ENCODE peak calls at places on chromosomes 11 and 22, in four cellular contexts. One of them, this sample, is unnamed.

GRCh38 chr22:47918936-47919505 is 1156.6 kb downstream of the TBC1D22A start:
- DNase-seq in GM23338: no peak
- DNase-seq in WTC11: no peak
- DNase-seq in nephron progenitor cell: no peak
- DNase-seq in this sample: no peak

GRCh38 chr11:119789766-119790407 is 60.9 kb upstream of the NECTIN1 start:
- DNase-seq in GM23338: no peak
- DNase-seq in WTC11: no peak
- DNase-seq in nephron progenitor cell: no peak
- DNase-seq in this sample: no peak

GRCh38 chr11:113519989-113520613 is 44.9 kb upstream of the DRD2 start:
- DNase-seq in GM23338: no peak
- DNase-seq in WTC11: no peak
- DNase-seq in nephron progenitor cell: no peak
- DNase-seq in this sample: no peak

GRCh38 chr11:116162541-116163230 is 610.1 kb downstream of the BUD13 start:
- DNase-seq in GM23338: peak
- DNase-seq in WTC11: peak
- DNase-seq in nephron progenitor cell: peak
- DNase-seq in this sample: peak

GRCh38 chr22:44669725-44670027 is 32.3 kb upstream of the PRR5 start:
- DNase-seq in GM23338: peak
- DNase-seq in WTC11: peak
- DNase-seq in nephron progenitor cell: no peak
- DNase-seq in this sample: no peak

GRCh38 chr11:65862191-65862735 is 2.0 kb downstream of the MUS81 start:
- DNase-seq in GM23338: no peak
- DNase-seq in WTC11: no peak
- DNase-seq in nephron progenitor cell: no peak
- DNase-seq in this sample: no peak

GRCh38 chr11:77136074-77136473 is 8.0 kb downstream of the MYO7A start:
- DNase-seq in GM23338: no peak
- DNase-seq in WTC11: no peak
- DNase-seq in nephron progenitor cell: no peak
- DNase-seq in this sample: no peak

GRCh38 chr22:21712751-21713427 is 22.7 kb downstream of the YPEL1 start:
- DNase-seq in GM23338: peak
- DNase-seq in WTC11: peak
- DNase-seq in nephron progenitor cell: peak
- DNase-seq in this sample: peak

GRCh38 chr11:67271548-67272284 is 5.4 kb downstream of the GRK2 start:
- DNase-seq in GM23338: no peak
- DNase-seq in WTC11: peak
- DNase-seq in nephron progenitor cell: no peak
- DNase-seq in this sample: no peak

GRCh38 chr11:14309425-14310192 is 49.4 kb downstream of the RRAS2 start:
- DNase-seq in GM23338: no peak
- DNase-seq in WTC11: no peak
- DNase-seq in nephron progenitor cell: no peak
- DNase-seq in this sample: no peak

GRCh38 chr11:61730222-61730994 is 22.0 kb upstream of the MYRF start:
- DNase-seq in GM23338: no peak
- DNase-seq in WTC11: no peak
- DNase-seq in nephron progenitor cell: no peak
- DNase-seq in this sample: no peak

GRCh38 chr11:134069996-134070845 is 1.3 kb downstream of the JAM3 start:
- DNase-seq in GM23338: no peak
- DNase-seq in WTC11: no peak
- DNase-seq in nephron progenitor cell: no peak
- DNase-seq in this sample: no peak

GRCh38 chr11:116618461-116618860 is 154.3 kb downstream of the BUD13 start:
- DNase-seq in GM23338: no peak
- DNase-seq in WTC11: no peak
- DNase-seq in nephron progenitor cell: no peak
- DNase-seq in this sample: no peak

GRCh38 chr11:71505781-71506180 is 21.3 kb upstream of the KRTAP5-7 start:
- DNase-seq in GM23338: no peak
- DNase-seq in WTC11: no peak
- DNase-seq in nephron progenitor cell: no peak
- DNase-seq in this sample: no peak

GRCh38 chr22:35349704-35350538 is 31.0 kb upstream of the HMOX1 start:
- DNase-seq in GM23338: no peak
- DNase-seq in WTC11: no peak
- DNase-seq in nephron progenitor cell: peak
- DNase-seq in this sample: no peak

GRCh38 chr11:72072348-72072747 is 8.0 kb downstream of the NUMA1 start:
- DNase-seq in GM23338: peak
- DNase-seq in WTC11: no peak
- DNase-seq in nephron progenitor cell: no peak
- DNase-seq in this sample: no peak

GRCh38 chr11:121886956-121887355 is 229.1 kb downstream of the BLID start:
- DNase-seq in GM23338: no peak
- DNase-seq in WTC11: no peak
- DNase-seq in nephron progenitor cell: no peak
- DNase-seq in this sample: no peak

GRCh38 chr11:17735823-17736772 is 1.5 kb downstream of the KCNC1 start:
- DNase-seq in GM23338: peak
- DNase-seq in WTC11: peak
- DNase-seq in nephron progenitor cell: peak
- DNase-seq in this sample: peak

GRCh38 chr11:107017433-107018227 is 646 bp downstream of the GUCY1A2 start:
- DNase-seq in GM23338: peak
- DNase-seq in WTC11: peak
- DNase-seq in nephron progenitor cell: peak
- DNase-seq in this sample: peak

GRCh38 chr22:38973289-38974169 is 8.6 kb upstream of the APOBEC3B start:
- DNase-seq in GM23338: peak
- DNase-seq in WTC11: peak
- DNase-seq in nephron progenitor cell: peak
- DNase-seq in this sample: peak

GRCh38 chr22:24926849-24927579 is 19.5 kb downstream of the LHFPL7 start:
- DNase-seq in GM23338: no peak
- DNase-seq in WTC11: no peak
- DNase-seq in nephron progenitor cell: no peak
- DNase-seq in this sample: no peak

GRCh38 chr11:34988294-34989255 is 72.2 kb downstream of the PDHX start:
- DNase-seq in GM23338: no peak
- DNase-seq in WTC11: no peak
- DNase-seq in nephron progenitor cell: no peak
- DNase-seq in this sample: no peak

GRCh38 chr11:595400-595799 is 19.1 kb downstream of the PHRF1 start:
- DNase-seq in GM23338: no peak
- DNase-seq in WTC11: no peak
- DNase-seq in nephron progenitor cell: no peak
- DNase-seq in this sample: no peak

GRCh38 chr11:596374-596773 is 19.4 kb downstream of the IRF7 start:
- DNase-seq in GM23338: no peak
- DNase-seq in WTC11: no peak
- DNase-seq in nephron progenitor cell: no peak
- DNase-seq in this sample: no peak

GRCh38 chr11:598005-598680 is 17.6 kb downstream of the IRF7 start:
- DNase-seq in GM23338: no peak
- DNase-seq in WTC11: no peak
- DNase-seq in nephron progenitor cell: no peak
- DNase-seq in this sample: no peak

GRCh38 chr11:593347-593746 is 17.1 kb downstream of the PHRF1 start:
- DNase-seq in GM23338: no peak
- DNase-seq in WTC11: no peak
- DNase-seq in nephron progenitor cell: no peak
- DNase-seq in this sample: no peak

DNA sequence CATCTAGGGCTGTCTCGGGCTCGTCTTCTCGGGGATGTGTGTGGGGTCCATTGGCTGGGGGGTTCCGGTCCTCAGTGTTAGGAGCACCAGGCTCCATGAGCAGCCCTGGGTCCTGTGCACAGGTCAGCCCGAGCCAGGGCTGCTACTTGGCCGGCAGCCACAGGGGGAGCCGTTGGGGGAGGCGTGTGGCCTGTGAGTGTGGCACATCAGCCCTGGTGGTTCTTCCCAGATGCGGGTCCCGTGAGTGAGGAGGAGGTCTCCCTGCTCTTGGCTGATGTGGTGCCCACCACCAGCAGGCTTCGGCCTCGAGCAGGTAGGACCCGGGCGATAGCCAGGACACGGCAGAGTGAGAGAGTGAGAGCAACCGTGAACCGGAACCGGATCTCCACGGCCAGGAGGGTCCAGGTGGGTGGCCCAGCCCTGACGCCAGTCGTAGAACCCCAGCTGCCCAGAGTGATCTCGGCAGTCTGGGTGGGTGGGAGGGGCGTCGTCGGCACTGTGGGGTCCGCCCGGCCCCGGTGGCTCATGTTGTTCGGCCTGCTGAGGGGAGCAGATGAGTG is 18.5 kb downstream of the IRF7 start:
- DNase-seq in GM23338: peak
- DNase-seq in WTC11: peak
- DNase-seq in nephron progenitor cell: no peak
- DNase-seq in this sample: no peak
- TF ChIP-seq CTCF in GM23338: peak
- TF ChIP-seq CTCF in WTC11: no peak
- TF ChIP-seq CTCF in nephron progenitor cell: no peak
- TF ChIP-seq CTCF in this sample: peak

DNA sequence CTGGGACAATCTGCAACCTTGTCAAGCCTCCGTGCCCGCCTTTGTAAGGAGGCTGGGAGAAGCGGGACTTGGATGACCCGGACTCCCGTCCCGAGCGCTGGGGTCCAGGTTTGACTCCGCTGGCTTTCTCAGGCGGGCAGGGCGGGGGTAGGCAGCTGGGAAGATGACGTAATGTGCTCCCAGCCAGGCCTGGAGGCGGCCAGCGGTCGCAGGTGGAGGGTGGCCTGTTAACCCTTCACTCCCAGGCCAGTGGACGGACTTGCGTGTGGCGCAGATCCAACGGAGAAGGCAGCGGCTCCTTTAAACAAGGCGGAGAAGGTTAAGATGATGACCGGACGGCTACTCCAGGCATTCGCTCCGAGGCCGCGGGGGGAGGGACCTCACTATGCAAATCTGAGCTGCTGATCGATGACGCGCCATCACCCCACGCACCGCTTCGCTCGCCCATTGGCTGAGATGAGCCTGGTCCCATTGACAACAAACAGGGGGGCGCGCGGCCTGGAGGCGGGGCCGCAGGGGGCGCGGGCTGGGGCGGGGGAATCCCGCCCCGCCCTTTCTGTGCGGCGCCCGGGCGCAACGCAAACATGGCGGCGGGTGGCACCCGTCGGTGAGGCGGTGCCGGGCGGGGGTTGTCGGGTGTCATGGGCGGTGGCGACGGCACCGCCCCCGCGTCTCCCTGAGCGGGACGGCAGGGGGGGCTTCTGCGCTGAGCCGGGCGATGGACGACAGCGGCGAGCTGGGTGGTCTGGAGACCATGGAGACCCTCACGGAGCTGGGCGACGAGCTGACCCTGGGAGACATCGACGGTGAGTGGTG is at the start of gene SREBF2:
- DNase-seq in GM23338: peak
- DNase-seq in WTC11: peak
- DNase-seq in nephron progenitor cell: peak
- DNase-seq in this sample: peak
- TF ChIP-seq CTCF in GM23338: no peak
- TF ChIP-seq CTCF in WTC11: no peak
- TF ChIP-seq CTCF in nephron progenitor cell: no peak
- TF ChIP-seq CTCF in this sample: no peak

DNA sequence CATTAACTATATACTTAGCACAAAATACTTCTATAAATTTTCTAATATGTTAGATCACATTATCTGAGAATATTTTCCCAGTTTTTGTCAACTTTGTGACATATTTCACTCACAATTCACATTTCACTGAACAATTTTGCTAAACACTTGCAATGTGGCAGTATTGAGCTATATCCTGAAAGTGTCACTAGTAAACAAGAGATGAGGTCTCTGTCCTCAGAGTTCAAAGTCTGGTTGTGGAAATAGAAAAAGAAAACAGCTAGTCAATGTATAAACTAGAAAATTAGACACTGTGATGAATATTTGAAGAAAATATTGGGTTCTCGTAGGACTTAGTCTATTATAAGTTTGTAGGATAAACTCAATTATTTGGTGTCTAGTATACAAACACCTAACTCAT is 87.4 kb upstream of the CHORDC1 start:
- DNase-seq in GM23338: no peak
- DNase-seq in WTC11: no peak
- DNase-seq in nephron progenitor cell: no peak
- DNase-seq in this sample: no peak
- TF ChIP-seq CTCF in GM23338: peak
- TF ChIP-seq CTCF in WTC11: no peak
- TF ChIP-seq CTCF in nephron progenitor cell: no peak
- TF ChIP-seq CTCF in this sample: no peak

GRCh38 chr11:128603752-128604472 is 16.6 kb upstream of the ETS1 start:
- DNase-seq in GM23338: no peak
- DNase-seq in WTC11: no peak
- DNase-seq in nephron progenitor cell: no peak
- DNase-seq in this sample: no peak
- TF ChIP-seq CTCF in GM23338: peak
- TF ChIP-seq CTCF in WTC11: no peak
- TF ChIP-seq CTCF in nephron progenitor cell: no peak
- TF ChIP-seq CTCF in this sample: no peak

GRCh38 chr22:16974298-16975084 is 33.5 kb downstream of the GAB4 start:
- DNase-seq in GM23338: no peak
- DNase-seq in WTC11: no peak
- DNase-seq in nephron progenitor cell: no peak
- DNase-seq in this sample: no peak

GRCh38 chr22:16972311-16972710 is 35.7 kb downstream of the GAB4 start:
- DNase-seq in GM23338: no peak
- DNase-seq in WTC11: no peak
- DNase-seq in nephron progenitor cell: no peak
- DNase-seq in this sample: no peak

GRCh38 chr22:16970446-16970845 is 37.6 kb downstream of the GAB4 start:
- DNase-seq in GM23338: no peak
- DNase-seq in WTC11: no peak
- DNase-seq in nephron progenitor cell: no peak
- DNase-seq in this sample: no peak

GRCh38 chr22:16973591-16974297 is 34.3 kb downstream of the GAB4 start:
- DNase-seq in GM23338: no peak
- DNase-seq in WTC11: no peak
- DNase-seq in nephron progenitor cell: no peak
- DNase-seq in this sample: no peak

DNA sequence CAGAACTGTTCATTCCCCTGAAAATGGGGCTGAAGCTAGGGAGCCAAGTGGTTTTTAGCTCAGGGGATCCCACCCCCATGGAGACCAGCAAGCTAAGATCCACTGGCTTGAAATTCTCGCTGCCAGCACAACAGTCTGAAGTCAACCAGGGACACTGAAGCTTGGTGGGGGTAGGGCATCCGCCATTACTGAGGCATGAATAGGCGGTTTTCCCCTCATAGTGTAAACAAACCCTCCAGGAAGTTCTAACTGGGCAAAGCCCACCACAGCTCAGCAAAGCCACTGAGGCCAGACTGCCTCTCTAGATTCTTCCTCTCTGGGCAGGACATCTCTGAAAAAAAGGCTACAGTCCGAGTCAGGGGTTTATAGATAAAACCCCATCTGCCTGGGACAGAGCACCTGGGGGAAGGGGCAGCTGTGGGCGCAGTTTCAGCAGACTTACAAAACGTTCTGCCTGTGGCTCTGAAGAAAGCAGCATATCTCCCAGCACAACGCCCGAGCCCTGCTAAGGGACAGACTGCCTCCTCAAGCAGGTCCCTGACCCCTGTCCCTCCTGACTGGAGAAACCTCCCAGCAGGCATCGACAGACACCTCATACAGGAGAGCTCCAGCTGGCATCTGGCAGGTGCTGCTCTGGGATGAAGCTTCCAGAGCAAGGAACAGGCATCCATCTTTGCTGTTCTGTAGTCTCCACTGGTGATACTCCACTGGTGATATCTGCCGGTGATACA is 32.7 kb downstream of the GAB4 start:
- DNase-seq in GM23338: no peak
- DNase-seq in WTC11: no peak
- DNase-seq in nephron progenitor cell: no peak
- DNase-seq in this sample: no peak
- TF ChIP-seq CTCF in GM23338: no peak
- TF ChIP-seq CTCF in WTC11: no peak
- TF ChIP-seq CTCF in nephron progenitor cell: no peak
- TF ChIP-seq CTCF in this sample: no peak